ENCODE peak calls at places on chromosomes 16 and 17, in four cellular contexts. X is A549, N is WTC11, H is HepG2. R is an unnamed sample.

GRCh38 chr16:17224859-17225258 is 245.9 kb downstream of the XYLT1 start:
- DNase-seq in X (no peak), N (no peak), H (no peak), R (no peak)

GRCh38 chr17:10875411-10875810 is 37.5 kb upstream of the PIRT start:
- DNase-seq in X (peak; percentile 14), N (peak; percentile 45), H (no peak), R (peak; percentile 19)

GRCh38 chr17:13572581-13572980 is 29.1 kb downstream of the HS3ST3A1 start:
- DNase-seq in X (no peak), N (no peak), H (no peak), R (no peak)

GRCh38 chr17:82592289-82592683 is 56.0 kb downstream of the WDR45B start:
- DNase-seq in X (no peak), N (no peak), H (peak; percentile 21), R (no peak)

GRCh38 chr16:62194828-62195227 is 158.6 kb upstream of the CDH8 start:
- DNase-seq in X (no peak), N (no peak), H (no peak), R (no peak)

GRCh38 chr17:83203073-83203471 is 123.7 kb downstream of the METRNL start:
- DNase-seq in X (no peak), N (peak; percentile 3), H (peak; percentile 72), R (no peak)

GRCh38 chr17:48054238-48055185 is 6.4 kb downstream of the NFE2L1 start:
- DNase-seq in X (no peak), N (peak; percentile 96), H (no peak), R (peak; percentile 69)

GRCh38 chr16:15466886-15467781 is 32.7 kb downstream of the BMERB1 start:
- DNase-seq in X (peak; percentile 37), N (no peak), H (peak; percentile 35), R (no peak)

GRCh38 chr17:82388223-82388921 is 16.8 kb downstream of the UTS2R start:
- DNase-seq in X (peak; percentile 41), N (no peak), H (peak; percentile 55), R (peak; percentile 56)

GRCh38 chr17:33864758-33865229 is 390.3 kb upstream of the CCL2 start:
- DNase-seq in X (no peak), N (no peak), H (no peak), R (no peak)

GRCh38 chr16:27670071-27670825 is 120.3 kb downstream of the KATNIP start:
- DNase-seq in X (no peak), N (no peak), H (no peak), R (no peak)

GRCh38 chr16:86512860-86513470 is 2.6 kb downstream of the FOXF1 start:
- DNase-seq in X (no peak), N (no peak), H (no peak), R (no peak)

GRCh38 chr16:27722266-27722636 is 172.3 kb downstream of the KATNIP start:
- DNase-seq in X (no peak), N (no peak), H (peak; percentile 18), R (no peak)

GRCh38 chr16:57507414-57508083 is 21.3 kb upstream of the DOK4 start:
- DNase-seq in X (no peak), N (no peak), H (no peak), R (no peak)

GRCh38 chr17:64216385-64217248 is 46.4 kb downstream of the TEX2 start:
- DNase-seq in X (no peak), N (peak; percentile 46), H (peak; percentile 94), R (peak; percentile 66)

GRCh38 chr17:57679356-57679755 is 65.7 kb downstream of the CCDC182 start:
- DNase-seq in X (no peak), N (no peak), H (no peak), R (no peak)

GRCh38 chr16:85104821-85105391 is 7.4 kb downstream of the CIBAR2 start:
- DNase-seq in X (no peak), N (no peak), H (no peak), R (no peak)

GRCh38 chr16:13390093-13390985 is 488.9 kb downstream of the SHISA9 start:
- DNase-seq in X (no peak), N (no peak), H (no peak), R (no peak)

GRCh38 chr17:7014995-7015586 is 2.7 kb downstream of the RNASEK start:
- DNase-seq in X (no peak), N (no peak), H (no peak), R (no peak)

GRCh38 chr16:13909069-13909468 is 10.9 kb upstream of the ERCC4 start:
- DNase-seq in X (no peak), N (no peak), H (no peak), R (no peak)

GRCh38 chr17:18951941-18952842 is at the start of gene SLC5A10:
- DNase-seq in X (peak; percentile 51), N (peak; percentile 52), H (peak; percentile 51), R (no peak)

GRCh38 chr17:72134560-72135399 is 14.0 kb downstream of the SOX9 start:
- DNase-seq in X (no peak), N (no peak), H (no peak), R (no peak)

GRCh38 chr17:31660684-31661083 is 198.4 kb downstream of the COPRS start:
- DNase-seq in X (no peak), N (no peak), H (no peak), R (no peak)

GRCh38 chr17:35119370-35120185 is at the start of gene RAD51D:
- DNase-seq in X (peak; percentile 81), N (peak; percentile 82), H (peak; percentile 60), R (peak; percentile 92)

GRCh38 chr17:28256370-28256769 is 62.6 kb upstream of the TMEM97 start:
- DNase-seq in X (no peak), N (no peak), H (no peak), R (no peak)

GRCh38 chr17:38320482-38320881 is 23.3 kb downstream of the GPR179 start:
- DNase-seq in X (no peak), N (no peak), H (no peak), R (no peak)

GRCh38 chr16:85761866-85762265 is 11.0 kb upstream of the C16orf74 start:
- DNase-seq in X (no peak), N (no peak), H (no peak), R (no peak)

GRCh38 chr17:40551874-40552768 is 13.2 kb downstream of the CCR7 start:
- DNase-seq in X (peak; percentile 99), N (peak; percentile 6), H (peak; percentile 95), R (peak; percentile 0)

GRCh38 chr17:60333628-60334031 is 58.3 kb downstream of the USP32 start:
- DNase-seq in X (no peak), N (no peak), H (no peak), R (no peak)

GRCh38 chr16:88489163-88489721 is 36.2 kb downstream of the ZFPM1 start:
- DNase-seq in X (no peak), N (no peak), H (no peak), R (no peak)
- TF ChIP-seq NR3C1 in X (no peak), N (no peak), H (no peak), R (no peak)

GRCh38 chr16:69463876-69464275 is 39.5 kb downstream of the CYB5B start:
- DNase-seq in X (no peak), N (no peak), H (no peak), R (no peak)
- TF ChIP-seq NR3C1 in X (no peak), N (no peak), H (no peak), R (no peak)

GRCh38 chr17:77865109-77865611 is 93.3 kb upstream of the TNRC6C start:
- DNase-seq in X (no peak), N (no peak), H (no peak), R (no peak)

GRCh38 chr17:77867976-77868713 is 90.4 kb upstream of the TNRC6C start:
- DNase-seq in X (no peak), N (no peak), H (no peak), R (no peak)

GRCh38 chr17:77869041-77869595 is 89.4 kb upstream of the TNRC6C start:
- DNase-seq in X (no peak), N (no peak), H (no peak), R (no peak)

GRCh38 chr17:77865716-77866115 is 92.8 kb upstream of the TNRC6C start:
- DNase-seq in X (no peak), N (no peak), H (no peak), R (no peak)

DNA sequence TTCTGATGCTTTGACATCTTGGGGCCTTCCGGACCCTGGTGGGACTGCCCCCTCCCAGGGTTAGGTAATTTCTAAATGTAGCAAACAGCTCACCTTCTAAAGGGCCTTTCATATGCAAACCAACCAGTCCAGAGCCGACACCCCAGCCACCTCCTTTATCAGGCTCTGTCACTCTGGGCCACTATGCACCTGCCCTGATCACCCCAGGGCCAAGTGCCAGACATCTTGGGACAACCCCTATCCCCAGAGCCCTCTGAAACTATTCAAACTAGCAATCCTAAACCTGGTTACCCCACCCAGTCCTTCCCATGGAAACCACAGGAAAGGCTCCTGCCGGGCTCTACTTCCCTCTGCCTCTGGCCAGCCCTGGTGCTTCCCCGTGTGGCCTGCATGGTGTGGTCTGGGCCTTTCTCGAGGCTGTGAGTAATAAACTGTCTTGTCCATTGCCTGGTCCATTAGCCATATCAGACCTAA is 91.2 kb upstream of the TNRC6C start:
- DNase-seq in X (no peak), N (no peak), H (no peak), R (no peak)
- TF ChIP-seq NR3C1 in X (no peak), N (no peak), H (no peak), R (no peak)

GRCh38 chr16:48446534-48446920 is 61.3 kb upstream of the SIAH1 start:
- DNase-seq in X (no peak), N (no peak), H (no peak), R (no peak)

GRCh38 chr16:48445782-48446533 is 60.7 kb upstream of the SIAH1 start:
- DNase-seq in X (no peak), N (no peak), H (no peak), R (no peak)

GRCh38 chr16:48447428-48447827 is 62.2 kb upstream of the SIAH1 start:
- DNase-seq in X (no peak), N (no peak), H (no peak), R (no peak)

GRCh38 chr16:48448799-48449481 is 63.7 kb upstream of the SIAH1 start:
- DNase-seq in X (no peak), N (no peak), H (no peak), R (no peak)

DNA sequence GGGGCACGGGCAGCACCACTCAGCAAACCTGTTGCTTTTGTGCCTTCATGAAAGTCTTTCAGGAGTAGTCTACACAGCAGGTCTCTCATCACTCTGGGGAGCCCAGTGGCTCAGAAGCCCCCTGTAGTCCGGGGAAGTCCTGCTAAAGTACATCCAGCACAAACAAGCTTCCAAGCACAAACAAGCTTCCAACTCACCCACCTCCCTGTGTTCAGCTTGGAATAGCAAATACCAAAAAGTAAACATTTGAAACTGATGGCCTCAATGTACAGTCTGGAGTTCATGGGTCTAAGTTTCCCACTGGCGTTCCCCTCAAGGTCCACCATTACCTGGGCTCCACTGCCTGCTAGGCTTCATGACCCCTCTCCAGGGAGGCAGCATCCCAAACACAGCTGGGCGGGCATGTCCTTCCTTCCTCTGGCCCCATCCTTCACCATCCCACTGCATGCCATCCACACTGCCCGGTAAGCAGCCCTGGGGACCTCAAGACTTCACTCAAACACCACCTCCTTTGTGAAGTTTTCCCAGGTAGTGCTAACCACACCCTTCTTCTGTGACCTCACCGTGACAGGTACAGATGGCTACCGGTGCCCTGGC is 62.8 kb upstream of the SIAH1 start:
- DNase-seq in X (no peak), N (no peak), H (peak; percentile 64), R (no peak)
- TF ChIP-seq NR3C1 in X (no peak), N (no peak), H (no peak), R (no peak)

R was measured in K562.